ENCODE peak calls at places on chromosomes 12 and 14, in seven cellular contexts. W, Z, V, R, M, C and G are unnamed samples.

GRCh38 chr14:69982220-69982795 is 103.1 kb downstream of the SMOC1 start:
- DNase-seq in M (no peak), C (no peak), V (no peak), Z (no peak), W (no peak), R (no peak), G (no peak)

GRCh38 chr12:130715996-130716917 is at the start of gene RIMBP2:
- DNase-seq in V (peak), Z (peak), C (no peak), R (peak), M (no peak), W (peak), G (peak)

GRCh38 chr14:104557086-104557485 is 22.5 kb upstream of the C14orf180 start:
- DNase-seq in W (no peak), R (no peak), M (no peak), Z (no peak), C (no peak), V (no peak), G (no peak)

GRCh38 chr14:65373671-65374039 is 38.9 kb upstream of the FUT8 start:
- DNase-seq in R (no peak), Z (no peak), V (no peak), C (no peak), M (no peak), W (no peak), G (no peak)

GRCh38 chr12:121144416-121144914 is 11.8 kb downstream of the P2RX7 start:
- DNase-seq in R (no peak), C (no peak), Z (no peak), M (no peak), W (no peak), V (no peak), G (no peak)

GRCh38 chr12:72271401-72271740 is 799 bp upstream of the TRHDE start:
- DNase-seq in C (peak), V (peak), R (no peak), W (no peak), Z (peak), M (no peak), G (no peak)

GRCh38 chr14:100065942-100066574 is 836 bp downstream of the EVL start:
- DNase-seq in Z (no peak), V (no peak), C (peak), R (no peak), M (peak), W (no peak), G (no peak)

GRCh38 chr12:47900480-47901129 is 4.2 kb downstream of the VDR start:
- DNase-seq in W (no peak), V (no peak), R (peak), C (peak), M (no peak), Z (peak), G (no peak)